ENCODE peak calls at places on chromosomes 2 and 18, in four cellular contexts. M is endothelial cell of umbilical vein, N is mammary epithelial cell, W is HCT116. Y is an unnamed sample.

GRCh38 chr2:51706220-51706619 is 674.3 kb upstream of the NRXN1 start:
- DNase-seq in M (no peak), N (no peak), W (no peak), Y (no peak)

GRCh38 chr2:74011246-74011645 is 26.5 kb downstream of the TET3 start:
- DNase-seq in M (no peak), N (no peak), W (no peak), Y (no peak)

GRCh38 chr2:96907405-96908041 is 37.6 kb upstream of the SEMA4C start:
- DNase-seq in M (peak; percentile 45), N (no peak), W (no peak), Y (peak; percentile 73)

GRCh38 chr2:216477283-216478035 is 21.2 kb upstream of the RPL37A start:
- DNase-seq in M (no peak), N (no peak), W (no peak), Y (no peak)

GRCh38 chr2:171895781-171896180 is 1.7 kb upstream of the SLC25A12 start:
- DNase-seq in M (no peak), N (no peak), W (no peak), Y (no peak)

GRCh38 chr2:238389985-238390682 is 36.6 kb upstream of the ASB1 start:
- DNase-seq in M (peak; percentile 60), N (peak; percentile 74), W (no peak), Y (no peak)

GRCh38 chr2:180979935-180980184 is 545 bp upstream of the UBE2E3 start:
- DNase-seq in M (no peak), N (no peak), W (no peak), Y (no peak)

GRCh38 chr2:9690252-9690651 is 59.5 kb upstream of the YWHAQ start:
- DNase-seq in M (no peak), N (peak; percentile 36), W (no peak), Y (no peak)

GRCh38 chr2:142756430-142756829 is 121.0 kb upstream of the KYNU start:
- DNase-seq in M (no peak), N (peak; percentile 64), W (no peak), Y (no peak)

GRCh38 chr2:173657996-173658717 is 303.5 kb downstream of the CDCA7 start:
- DNase-seq in M (peak; percentile 13), N (peak; percentile 90), W (peak; percentile 34), Y (peak; percentile 56)

GRCh38 chr18:55509631-55510372 is 78.2 kb downstream of the TCF4 start:
- DNase-seq in M (peak; percentile 91), N (peak; percentile 73), W (no peak), Y (no peak)

GRCh38 chr18:59139291-59139614 is 431 bp upstream of the SEC11C start:
- DNase-seq in M (no peak), N (no peak), W (peak; percentile 81), Y (peak; percentile 94)

GRCh38 chr2:205892141-205893064 is 193.6 kb downstream of the INO80D start:
- DNase-seq in M (no peak), N (peak; percentile 79), W (no peak), Y (no peak)

GRCh38 chr2:17672583-17673317 is 80.9 kb downstream of the SMC6 start:
- DNase-seq in M (no peak), N (peak; percentile 80), W (no peak), Y (no peak)

DNA sequence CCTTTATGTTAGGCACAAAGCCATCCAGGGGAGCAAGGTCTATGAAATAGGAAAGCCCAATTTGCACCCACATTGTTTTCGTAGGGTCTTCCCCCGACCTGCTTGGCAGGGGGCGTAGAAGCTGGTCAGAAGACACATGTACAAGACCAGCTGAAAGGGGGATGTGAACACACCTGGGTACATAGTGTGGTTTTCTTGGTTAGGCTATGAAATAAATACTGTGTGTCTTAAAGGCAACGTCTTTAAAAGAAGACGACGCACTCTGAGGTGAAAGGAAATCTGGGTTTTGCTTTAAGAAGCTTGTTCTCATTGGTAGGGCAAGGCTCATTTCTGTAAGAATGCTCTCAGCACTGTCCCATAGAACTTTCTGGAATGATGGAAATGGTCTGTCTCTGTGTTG is 60.0 kb upstream of the KLF7 start:
- DNase-seq in M (no peak), N (no peak), W (no peak), Y (no peak)
- H2AFZ ChIP-seq in M (no peak overlapping the region), N (no peak overlapping the region), W (no peak overlapping the region), Y (no peak overlapping the region)

GRCh38 chr2:44544991-44545390 is 183.2 kb downstream of the CAMKMT start:
- DNase-seq in M (no peak), N (no peak), W (no peak), Y (no peak)
- H3K27ac ChIP-seq in M (no peak overlapping the region), N (no peak overlapping the region), W (no peak overlapping the region), Y (no peak overlapping the region)

GRCh38 chr2:119250891-119251290 is 27.3 kb downstream of the STEAP3 start:
- DNase-seq in M (no peak), N (no peak), W (no peak), Y (no peak)

GRCh38 chr2:119251652-119252051 is 28.0 kb downstream of the STEAP3 start:
- DNase-seq in M (no peak), N (no peak), W (no peak), Y (no peak)

GRCh38 chr2:119253114-119253702 is 29.6 kb downstream of the STEAP3 start:
- DNase-seq in M (peak; percentile 43), N (peak; percentile 66), W (peak; percentile 10), Y (no peak)

GRCh38 chr2:119253760-119254600 is 30.3 kb downstream of the STEAP3 start:
- DNase-seq in M (no peak), N (no peak), W (no peak), Y (no peak)

GRCh38 chr2:119252186-119253113 is 28.8 kb downstream of the STEAP3 start:
- DNase-seq in M (peak; percentile 86), N (peak; percentile 98), W (peak; percentile 91), Y (peak; percentile 78)
- H3K4me3 ChIP-seq in M (no peak overlapping the region), N (no peak overlapping the region), W (peak overlapping the region; percentile 25), Y (no peak overlapping the region)

GRCh38 chr18:11689972-11690570 is 1.0 kb downstream of the GNAL start:
- DNase-seq in M (no peak), N (peak; percentile 46), W (no peak), Y (no peak)
- H2AFZ ChIP-seq in M (peak overlapping the region; percentile 76), N (peak overlapping the region; percentile 98), W (peak overlapping the region; percentile 62), Y (peak overlapping the region; percentile 95)

GRCh38 chr2:235709124-235709813 is 215.4 kb downstream of the AGAP1 start:
- DNase-seq in M (no peak), N (peak; percentile 89), W (peak; percentile 86), Y (peak; percentile 84)

GRCh38 chr2:235712176-235712575 is 218.3 kb downstream of the AGAP1 start:
- DNase-seq in M (no peak), N (no peak), W (no peak), Y (no peak)

GRCh38 chr2:235711527-235711926 is 217.7 kb downstream of the AGAP1 start:
- DNase-seq in M (no peak), N (no peak), W (no peak), Y (no peak)

GRCh38 chr2:235710933-235711332 is 217.1 kb downstream of the AGAP1 start:
- DNase-seq in M (no peak), N (no peak), W (no peak), Y (no peak)

GRCh38 chr2:235709969-235710879 is 216.4 kb downstream of the AGAP1 start:
- DNase-seq in M (no peak), N (no peak), W (no peak), Y (no peak)
- H3K27ac ChIP-seq in M (no peak overlapping the region), N (peak overlapping the region; percentile 85), W (peak overlapping the region; percentile 73), Y (peak overlapping the region; percentile 97)

GRCh38 chr18:63291278-63291677 is 28.3 kb downstream of the BCL2 start:
- DNase-seq in M (no peak), N (no peak), W (no peak), Y (no peak)

GRCh38 chr18:63297678-63298392 is 21.7 kb downstream of the BCL2 start:
- DNase-seq in M (no peak), N (no peak), W (no peak), Y (no peak)

GRCh38 chr18:63290456-63291200 is 28.9 kb downstream of the BCL2 start:
- DNase-seq in M (no peak), N (no peak), W (no peak), Y (no peak)

GRCh38 chr18:63293930-63294329 is 25.6 kb downstream of the BCL2 start:
- DNase-seq in M (no peak), N (no peak), W (no peak), Y (no peak)

GRCh38 chr18:63292844-63293683 is 26.5 kb downstream of the BCL2 start:
- DNase-seq in M (no peak), N (no peak), W (no peak), Y (no peak)
- H3K4me3 ChIP-seq in M (no peak overlapping the region), N (no peak overlapping the region), W (no peak overlapping the region), Y (no peak overlapping the region)

DNA sequence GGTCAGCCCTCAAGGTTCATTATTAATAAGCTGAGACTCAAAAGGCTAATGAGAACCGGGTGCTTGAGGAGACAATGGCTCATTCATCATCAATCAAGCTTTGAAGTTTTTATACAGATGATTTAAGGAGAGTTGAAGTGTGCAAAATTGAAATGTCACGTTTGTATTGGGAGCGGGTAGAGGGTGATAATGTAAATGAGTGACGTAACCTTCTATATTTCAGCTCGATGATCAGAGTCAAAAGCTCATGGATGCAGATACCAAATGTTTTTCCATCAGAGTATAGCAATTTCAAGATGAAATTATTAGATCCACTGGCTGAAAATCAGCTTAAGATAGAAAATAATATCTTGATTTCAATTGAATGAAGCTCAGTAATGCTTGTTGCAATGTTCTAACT is 744.8 kb downstream of the ERBB4 start:
- DNase-seq in M (no peak), N (no peak), W (no peak), Y (no peak)
- H2AFZ ChIP-seq in M (no peak overlapping the region), N (no peak overlapping the region), W (no peak overlapping the region), Y (no peak overlapping the region)

DNA sequence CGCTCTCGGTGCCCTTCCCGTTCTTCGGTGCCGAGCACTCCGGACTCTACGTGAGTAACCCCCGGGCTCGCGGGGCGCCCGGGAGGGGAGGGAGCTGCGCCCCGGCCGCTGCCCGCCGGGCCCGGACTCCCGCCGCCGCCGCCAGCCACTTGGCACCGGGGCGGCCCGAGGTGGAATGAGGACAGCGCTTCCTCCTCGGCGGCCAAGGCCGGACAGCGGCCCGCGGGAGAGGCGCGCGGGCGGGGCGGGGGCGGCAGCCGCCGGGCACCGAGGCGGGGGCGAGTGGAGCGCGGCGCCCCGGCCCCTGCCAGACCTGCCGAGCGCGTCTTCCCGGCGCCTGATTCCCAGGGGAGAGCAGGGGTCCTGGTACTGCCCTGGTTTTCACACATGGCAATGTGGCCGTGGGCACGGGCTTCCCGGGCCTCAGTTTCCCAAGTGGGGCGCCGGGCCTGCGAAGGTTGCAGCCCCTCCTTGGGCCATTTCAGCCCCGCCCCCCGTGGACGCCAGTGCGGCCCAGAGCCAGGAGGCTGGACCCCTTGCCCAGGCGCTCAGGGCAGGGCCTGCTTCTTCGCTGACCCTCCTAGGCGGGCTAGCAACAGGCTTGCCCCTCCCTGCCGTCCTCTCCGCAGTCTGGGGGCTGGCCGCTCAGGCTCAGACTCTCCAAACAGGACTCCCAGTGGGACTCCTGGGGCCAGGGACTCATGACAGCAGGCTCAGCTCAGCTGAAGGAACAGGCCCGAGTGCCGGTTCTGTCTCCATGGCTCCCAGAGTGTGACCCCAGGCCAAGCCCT is 778 bp downstream of the SNED1 start:
- DNase-seq in M (no peak), N (no peak), W (no peak), Y (peak; percentile 38)
- H3K27ac ChIP-seq in M (peak overlapping the region; percentile 4), N (no peak overlapping the region), W (peak overlapping the region; percentile 75), Y (no peak overlapping the region)